ENCODE peak calls at places on chromosomes 12 and 14, in seven cellular contexts. One of them, this sample, is unnamed.

GRCh38 chr14:76784881-76785280 is 23.6 kb downstream of the VASH1 start:
- DNase-seq in upper lobe of right lung: peak; percentile 80
- DNase-seq in breast epithelium: peak; percentile 41
- DNase-seq in body of pancreas: peak; percentile 83
- DNase-seq in tibial artery: peak; percentile 88
- DNase-seq in heart right ventricle: peak; percentile 82
- DNase-seq in CD4-positive, CD25-positive, alpha-beta regulatory T cell: no peak
- DNase-seq in this sample: peak; percentile 74

GRCh38 chr12:12017135-12017581 is 53.6 kb upstream of the BCL2L14 start:
- DNase-seq in upper lobe of right lung: no peak
- DNase-seq in breast epithelium: no peak
- DNase-seq in body of pancreas: no peak
- DNase-seq in tibial artery: no peak
- DNase-seq in heart right ventricle: no peak
- DNase-seq in CD4-positive, CD25-positive, alpha-beta regulatory T cell: no peak
- DNase-seq in this sample: no peak

GRCh38 chr12:124884587-124885438 is 21.1 kb upstream of the SCARB1 start:
- DNase-seq in upper lobe of right lung: no peak
- DNase-seq in breast epithelium: no peak
- DNase-seq in body of pancreas: peak; percentile 44
- DNase-seq in tibial artery: no peak
- DNase-seq in heart right ventricle: no peak
- DNase-seq in CD4-positive, CD25-positive, alpha-beta regulatory T cell: no peak
- DNase-seq in this sample: no peak

GRCh38 chr14:81459421-81459820 is 59.3 kb upstream of the STON2 start:
- DNase-seq in upper lobe of right lung: no peak
- DNase-seq in breast epithelium: no peak
- DNase-seq in body of pancreas: no peak
- DNase-seq in tibial artery: no peak
- DNase-seq in heart right ventricle: no peak
- DNase-seq in CD4-positive, CD25-positive, alpha-beta regulatory T cell: no peak
- DNase-seq in this sample: no peak

GRCh38 chr12:107612508-107612907 is 73.1 kb upstream of the PWP1 start:
- DNase-seq in upper lobe of right lung: no peak
- DNase-seq in breast epithelium: no peak
- DNase-seq in body of pancreas: no peak
- DNase-seq in tibial artery: no peak
- DNase-seq in heart right ventricle: no peak
- DNase-seq in CD4-positive, CD25-positive, alpha-beta regulatory T cell: no peak
- DNase-seq in this sample: no peak

GRCh38 chr14:66443158-66443695 is 42.9 kb upstream of the CCDC196 start:
- DNase-seq in upper lobe of right lung: no peak
- DNase-seq in breast epithelium: no peak
- DNase-seq in body of pancreas: no peak
- DNase-seq in tibial artery: no peak
- DNase-seq in heart right ventricle: no peak
- DNase-seq in CD4-positive, CD25-positive, alpha-beta regulatory T cell: no peak
- DNase-seq in this sample: no peak

GRCh38 chr14:81172353-81172752 is 48.4 kb downstream of the GTF2A1 start:
- DNase-seq in upper lobe of right lung: no peak
- DNase-seq in breast epithelium: no peak
- DNase-seq in body of pancreas: no peak
- DNase-seq in tibial artery: no peak
- DNase-seq in heart right ventricle: no peak
- DNase-seq in CD4-positive, CD25-positive, alpha-beta regulatory T cell: no peak
- DNase-seq in this sample: no peak

GRCh38 chr14:75295491-75296338 is 17.1 kb downstream of the FOS start:
- DNase-seq in upper lobe of right lung: peak; percentile 90
- DNase-seq in breast epithelium: peak; percentile 81
- DNase-seq in body of pancreas: peak; percentile 86
- DNase-seq in tibial artery: peak; percentile 88
- DNase-seq in heart right ventricle: peak; percentile 82
- DNase-seq in CD4-positive, CD25-positive, alpha-beta regulatory T cell: peak; percentile 74
- DNase-seq in this sample: peak; percentile 73

GRCh38 chr12:87779016-87779415 is 250.2 kb downstream of the C12orf50 start:
- DNase-seq in upper lobe of right lung: no peak
- DNase-seq in breast epithelium: no peak
- DNase-seq in body of pancreas: no peak
- DNase-seq in tibial artery: no peak
- DNase-seq in heart right ventricle: no peak
- DNase-seq in CD4-positive, CD25-positive, alpha-beta regulatory T cell: no peak
- DNase-seq in this sample: no peak

GRCh38 chr14:32254952-32255679 is 52.0 kb upstream of the RNU6-8 start:
- DNase-seq in upper lobe of right lung: no peak
- DNase-seq in breast epithelium: peak; percentile 58
- DNase-seq in body of pancreas: peak; percentile 72
- DNase-seq in tibial artery: peak; percentile 69
- DNase-seq in heart right ventricle: peak; percentile 51
- DNase-seq in CD4-positive, CD25-positive, alpha-beta regulatory T cell: peak; percentile 58
- DNase-seq in this sample: peak; percentile 70

GRCh38 chr14:72736348-72736747 is 157.6 kb downstream of the DPF3 start:
- DNase-seq in upper lobe of right lung: no peak
- DNase-seq in breast epithelium: no peak
- DNase-seq in body of pancreas: no peak
- DNase-seq in tibial artery: no peak
- DNase-seq in heart right ventricle: no peak
- DNase-seq in CD4-positive, CD25-positive, alpha-beta regulatory T cell: no peak
- DNase-seq in this sample: no peak

GRCh38 chr12:13428538-13429265 is 232.2 kb downstream of the EMP1 start:
- DNase-seq in upper lobe of right lung: no peak
- DNase-seq in breast epithelium: no peak
- DNase-seq in body of pancreas: no peak
- DNase-seq in tibial artery: no peak
- DNase-seq in heart right ventricle: no peak
- DNase-seq in CD4-positive, CD25-positive, alpha-beta regulatory T cell: no peak
- DNase-seq in this sample: peak; percentile 41

GRCh38 chr12:13573698-13574321 is 377.3 kb downstream of the EMP1 start:
- DNase-seq in upper lobe of right lung: no peak
- DNase-seq in breast epithelium: no peak
- DNase-seq in body of pancreas: no peak
- DNase-seq in tibial artery: no peak
- DNase-seq in heart right ventricle: no peak
- DNase-seq in CD4-positive, CD25-positive, alpha-beta regulatory T cell: no peak
- DNase-seq in this sample: no peak

GRCh38 chr12:63420206-63420644 is 248.1 kb downstream of the DPY19L2 start:
- DNase-seq in upper lobe of right lung: no peak
- DNase-seq in breast epithelium: no peak
- DNase-seq in body of pancreas: peak; percentile 30
- DNase-seq in tibial artery: no peak
- DNase-seq in heart right ventricle: no peak
- DNase-seq in CD4-positive, CD25-positive, alpha-beta regulatory T cell: no peak
- DNase-seq in this sample: no peak

DNA sequence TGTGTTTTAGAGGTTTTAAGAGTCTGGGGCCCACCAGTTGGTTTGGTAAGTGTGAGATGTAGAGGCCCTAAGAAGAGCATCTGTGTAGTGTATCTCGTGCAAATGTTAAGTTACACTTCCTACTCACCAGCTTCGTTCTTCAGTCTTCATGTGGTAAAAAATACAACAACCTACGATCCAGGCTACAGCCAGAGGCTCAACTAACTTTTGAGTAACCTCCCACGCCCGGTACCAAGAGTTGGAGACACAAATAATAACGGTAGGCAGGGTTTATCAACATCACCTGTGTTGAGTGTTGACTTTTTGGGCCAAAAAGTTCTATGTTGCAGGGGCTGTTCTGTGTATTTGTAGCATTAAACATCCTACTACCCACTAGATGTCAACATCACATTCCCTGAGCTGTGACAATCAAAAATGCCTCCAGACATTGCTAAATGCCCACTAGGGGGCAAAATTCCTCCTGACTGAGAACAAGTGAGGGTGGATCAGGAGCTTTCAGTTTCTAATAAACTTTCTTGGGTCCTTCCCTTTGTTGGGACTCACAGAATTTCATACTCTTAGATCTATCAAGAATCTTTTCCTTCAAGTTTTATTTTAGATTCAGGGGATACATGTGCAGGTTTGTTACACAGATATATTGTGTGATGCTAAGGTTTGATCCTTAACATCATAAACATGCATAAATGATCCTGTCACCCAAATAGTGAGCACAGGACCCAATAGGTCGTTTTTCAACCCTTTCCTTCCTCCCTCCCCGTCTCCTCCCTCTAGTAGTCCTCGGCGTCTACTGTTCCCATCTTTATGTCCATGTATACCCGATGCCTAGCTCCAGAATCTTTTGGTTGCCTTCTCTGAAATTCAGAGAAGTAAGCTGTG is 94.7 kb downstream of the SLC2A13 start:
- DNase-seq in upper lobe of right lung: no peak
- DNase-seq in breast epithelium: no peak
- DNase-seq in body of pancreas: peak; percentile 72
- DNase-seq in tibial artery: peak; percentile 66
- DNase-seq in heart right ventricle: no peak
- DNase-seq in CD4-positive, CD25-positive, alpha-beta regulatory T cell: peak; percentile 61
- DNase-seq in this sample: peak; percentile 59
- H3K4me3 ChIP-seq in upper lobe of right lung: peak overlapping the region; percentile 34
- H3K4me3 ChIP-seq in breast epithelium: peak overlapping the region; percentile 17
- H3K4me3 ChIP-seq in body of pancreas: no peak overlapping the region
- H3K4me3 ChIP-seq in tibial artery: peak overlapping the region; percentile 41
- H3K4me3 ChIP-seq in heart right ventricle: no peak overlapping the region
- H3K4me3 ChIP-seq in CD4-positive, CD25-positive, alpha-beta regulatory T cell: peak overlapping the region; percentile 61
- H3K4me3 ChIP-seq in this sample: no peak overlapping the region

DNA sequence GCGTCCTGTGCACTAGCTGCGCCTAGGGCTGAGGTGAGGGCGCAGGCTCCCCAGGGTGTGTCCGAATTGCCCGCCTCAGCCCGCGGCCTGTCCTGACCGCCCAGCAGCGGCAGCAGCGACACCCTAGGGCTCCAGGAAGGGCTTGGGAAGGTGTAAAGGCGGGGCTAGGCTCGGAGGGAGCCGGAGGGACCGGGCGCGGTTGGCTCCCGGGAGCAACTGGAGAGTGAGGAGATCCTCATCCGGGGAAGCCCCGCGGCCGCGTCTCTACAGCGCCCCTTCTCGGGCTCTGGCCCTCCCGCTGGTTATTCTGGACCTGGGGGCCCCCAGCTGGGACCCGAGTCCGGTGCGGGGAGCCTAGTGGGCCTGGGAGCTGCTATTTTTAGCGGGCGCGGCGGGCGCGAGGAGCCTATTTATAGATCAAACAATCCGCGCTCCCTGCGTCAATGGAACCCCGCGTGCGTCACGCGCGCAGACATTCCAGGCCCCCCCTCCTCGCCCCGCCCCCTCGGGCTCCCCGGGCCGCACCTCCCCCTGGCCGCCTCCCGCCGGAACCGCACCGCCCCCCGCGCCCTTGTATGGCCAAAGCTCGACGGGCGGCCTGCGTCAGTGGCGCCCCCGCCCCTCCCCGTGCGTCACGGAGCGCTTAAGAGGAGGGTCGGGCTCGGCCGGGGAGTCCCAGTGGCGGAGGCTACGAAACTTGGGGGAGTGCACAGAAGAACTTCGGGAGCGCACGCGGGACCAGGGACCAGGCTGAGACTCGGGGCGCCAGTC is at the start of gene NR4A1:
- DNase-seq in upper lobe of right lung: peak; percentile 98
- DNase-seq in breast epithelium: peak; percentile 97
- DNase-seq in body of pancreas: peak; percentile 98
- DNase-seq in tibial artery: peak; percentile 98
- DNase-seq in heart right ventricle: peak; percentile 99
- DNase-seq in CD4-positive, CD25-positive, alpha-beta regulatory T cell: peak; percentile 98
- DNase-seq in this sample: peak; percentile 95
- H3K27me3 ChIP-seq in upper lobe of right lung: no peaks in the 10 kb centered on the region
- H3K27me3 ChIP-seq in breast epithelium: no peaks in the 10 kb centered on the region
- H3K27me3 ChIP-seq in body of pancreas: no peaks in the 10 kb centered on the region
- H3K27me3 ChIP-seq in tibial artery: no peaks in the 10 kb centered on the region
- H3K27me3 ChIP-seq in heart right ventricle: no peaks in the 10 kb centered on the region
- H3K27me3 ChIP-seq in CD4-positive, CD25-positive, alpha-beta regulatory T cell: no peaks in the 10 kb centered on the region
- H3K27me3 ChIP-seq in this sample: no peaks in the 10 kb centered on the region

DNA sequence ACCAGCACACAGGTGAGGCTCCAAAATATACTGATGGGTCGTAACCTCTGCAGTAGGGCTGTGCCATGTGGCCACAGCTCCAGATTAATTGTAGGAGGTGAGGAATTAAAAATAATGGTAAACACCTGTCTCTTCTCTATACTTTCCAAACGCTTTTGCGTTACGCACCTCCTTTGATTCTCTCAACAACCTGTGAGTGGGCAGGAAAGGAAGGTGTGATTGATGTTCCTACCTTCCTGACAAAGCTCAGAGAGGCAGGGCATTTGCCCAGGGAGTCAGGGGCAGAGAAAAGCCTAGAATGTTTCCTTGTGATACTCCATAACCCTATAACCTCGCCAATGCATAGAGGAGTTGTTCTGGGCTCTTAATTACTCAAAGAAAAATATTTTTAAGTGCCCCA is 124.9 kb downstream of the PRMT8 start:
- DNase-seq in upper lobe of right lung: no peak
- DNase-seq in breast epithelium: no peak
- DNase-seq in body of pancreas: no peak
- DNase-seq in tibial artery: no peak
- DNase-seq in heart right ventricle: no peak
- DNase-seq in CD4-positive, CD25-positive, alpha-beta regulatory T cell: no peak
- DNase-seq in this sample: no peak
- H3K27ac ChIP-seq in upper lobe of right lung: no peak overlapping the region
- H3K27ac ChIP-seq in breast epithelium: no peak overlapping the region
- H3K27ac ChIP-seq in body of pancreas: no peak overlapping the region
- H3K27ac ChIP-seq in tibial artery: no peak overlapping the region
- H3K27ac ChIP-seq in heart right ventricle: no peak overlapping the region
- H3K27ac ChIP-seq in CD4-positive, CD25-positive, alpha-beta regulatory T cell: no peak overlapping the region
- H3K27ac ChIP-seq in this sample: no peak overlapping the region

DNA sequence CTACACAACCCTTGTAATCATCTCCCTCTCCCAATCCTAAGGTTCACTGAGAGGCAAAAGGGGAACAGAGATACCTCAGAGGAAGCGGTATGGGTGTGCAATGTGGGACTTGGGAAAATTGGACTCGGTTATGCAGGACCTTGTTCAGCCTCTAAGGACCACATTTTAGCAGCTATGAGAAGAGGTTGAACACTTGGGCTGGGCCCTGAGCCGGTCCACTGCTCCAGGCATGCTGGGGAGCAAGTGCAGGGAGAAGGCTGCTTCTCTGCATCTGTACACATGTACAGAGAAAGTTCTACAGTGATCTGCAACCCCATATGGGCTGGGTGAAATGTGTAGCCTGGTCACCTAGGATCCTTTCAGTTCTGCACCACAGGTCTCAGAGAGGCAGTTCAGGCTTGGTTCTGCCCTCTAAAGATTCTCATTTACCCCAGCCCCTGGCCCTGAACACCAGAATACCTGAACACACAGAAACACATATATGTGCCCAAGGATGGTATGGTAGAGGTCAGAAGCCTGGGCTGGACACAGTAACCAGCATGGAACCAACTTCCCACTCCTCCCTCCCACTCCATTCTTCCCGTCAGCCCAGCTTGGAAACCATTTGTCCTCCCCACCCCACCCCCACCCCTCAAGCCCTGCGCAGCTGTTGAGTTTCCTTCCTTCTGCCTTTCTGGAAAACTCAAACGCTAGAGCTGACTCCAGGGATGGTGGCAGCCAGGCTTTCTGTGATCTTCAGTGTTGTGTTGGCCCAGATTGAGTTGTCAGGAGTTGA is 10.3 kb downstream of the HOXC5 start:
- DNase-seq in upper lobe of right lung: no peak
- DNase-seq in breast epithelium: no peak
- DNase-seq in body of pancreas: no peak
- DNase-seq in tibial artery: no peak
- DNase-seq in heart right ventricle: no peak
- DNase-seq in CD4-positive, CD25-positive, alpha-beta regulatory T cell: no peak
- DNase-seq in this sample: no peak
- H3K4me3 ChIP-seq in upper lobe of right lung: no peak overlapping the region
- H3K4me3 ChIP-seq in breast epithelium: no peak overlapping the region
- H3K4me3 ChIP-seq in body of pancreas: no peak overlapping the region
- H3K4me3 ChIP-seq in tibial artery: no peak overlapping the region
- H3K4me3 ChIP-seq in heart right ventricle: no peak overlapping the region
- H3K4me3 ChIP-seq in CD4-positive, CD25-positive, alpha-beta regulatory T cell: no peak overlapping the region
- H3K4me3 ChIP-seq in this sample: no peak overlapping the region

GRCh38 chr12:6202331-6202730 is 2.1 kb downstream of the CD9 start:
- DNase-seq in upper lobe of right lung: no peak
- DNase-seq in breast epithelium: no peak
- DNase-seq in body of pancreas: no peak
- DNase-seq in tibial artery: no peak
- DNase-seq in heart right ventricle: no peak
- DNase-seq in CD4-positive, CD25-positive, alpha-beta regulatory T cell: no peak
- DNase-seq in this sample: no peak
- H3K27me3 ChIP-seq in upper lobe of right lung: no peaks in the 10 kb centered on the region
- H3K27me3 ChIP-seq in breast epithelium: no peaks in the 10 kb centered on the region
- H3K27me3 ChIP-seq in body of pancreas: no peaks in the 10 kb centered on the region
- H3K27me3 ChIP-seq in tibial artery: no peaks in the 10 kb centered on the region
- H3K27me3 ChIP-seq in heart right ventricle: no peaks in the 10 kb centered on the region
- H3K27me3 ChIP-seq in CD4-positive, CD25-positive, alpha-beta regulatory T cell: peaks cover 10% of the 10 kb centered on the region
- H3K27me3 ChIP-seq in this sample: peaks cover 19% of the 10 kb centered on the region

This sample was measured in dorsolateral prefrontal cortex.